ENCODE peak calls at places on chromosomes 2 and 18, in nine cellular contexts. V is transverse colon, D is stomach, Y is fibroblast of villous mesenchyme, P is upper lobe of right lung, T is bronchial epithelial cell, O is BJ, U is foreskin fibroblast, F is endodermal cell. W is an unnamed sample.

GRCh38 chr2:196535742-196536141 is 103.8 kb upstream of the CCDC150 start:
- DNase-seq in V (no peak), D (no peak), Y (peak; percentile 14), P (no peak), T (no peak), O (no peak), U (no peak), F (no peak), W (no peak)

GRCh38 chr2:144990661-144991060 is 470.7 kb upstream of the ZEB2 start:
- DNase-seq in V (no peak), D (no peak), Y (no peak), P (no peak), T (no peak), O (no peak), U (no peak), F (no peak), W (no peak)

GRCh38 chr18:1075310-1075709 is 170.6 kb downstream of the ADCYAP1 start:
- DNase-seq in V (no peak), D (no peak), Y (no peak), P (no peak), T (no peak), O (no peak), U (no peak), F (no peak), W (no peak)

GRCh38 chr2:231693956-231694355 is 14.4 kb upstream of the PTMA start:
- DNase-seq in V (no peak), D (no peak), Y (no peak), P (no peak), T (no peak), O (no peak), U (no peak), F (no peak), W (no peak)

GRCh38 chr18:69400976-69401474 is 337 bp downstream of the DOK6 start:
- DNase-seq in V (peak; percentile 7), D (no peak), Y (peak; percentile 22), P (peak; percentile 64), T (no peak), O (no peak), U (peak; percentile 18), F (peak; percentile 78), W (no peak)

GRCh38 chr2:19863303-19864041 is 38.3 kb downstream of the TTC32 start:
- DNase-seq in V (peak; percentile 68), D (peak; percentile 74), Y (peak; percentile 42), P (peak; percentile 85), T (peak; percentile 18), O (no peak), U (peak; percentile 39), F (peak; percentile 97), W (no peak)

GRCh38 chr2:239539083-239539775 is 138.4 kb upstream of the HDAC4 start:
- DNase-seq in V (no peak), D (no peak), Y (no peak), P (no peak), T (no peak), O (no peak), U (no peak), F (no peak), W (no peak)

GRCh38 chr2:177818412-177818811 is 254.2 kb downstream of the PDE11A start:
- DNase-seq in V (no peak), D (no peak), Y (peak; percentile 16), P (no peak), T (no peak), O (no peak), U (no peak), F (no peak), W (no peak)

GRCh38 chr2:181123798-181124217 is 143.4 kb downstream of the UBE2E3 start:
- DNase-seq in V (peak; percentile 17), D (no peak), Y (peak; percentile 21), P (no peak), T (peak; percentile 66), O (no peak), U (no peak), F (peak; percentile 58), W (no peak)

GRCh38 chr2:23606968-23607367 is 222.0 kb downstream of the KLHL29 start:
- DNase-seq in V (no peak), D (no peak), Y (peak; percentile 10), P (no peak), T (peak; percentile 21), O (no peak), U (peak; percentile 74), F (no peak), W (peak; percentile 48)

GRCh38 chr2:223010641-223011040 is 41.3 kb upstream of the KCNE4 start:
- DNase-seq in V (no peak), D (no peak), Y (peak; percentile 44), P (no peak), T (peak; percentile 31), O (peak; percentile 94), U (peak; percentile 78), F (no peak), W (no peak)

GRCh38 chr18:46657115-46657955 is at the start of gene LOXHD1:
- DNase-seq in V (no peak), D (no peak), Y (no peak), P (no peak), T (no peak), O (no peak), U (no peak), F (peak; percentile 83), W (no peak)

GRCh38 chr2:237074211-237074993 is 11.3 kb upstream of the COPS8 start:
- DNase-seq in V (no peak), D (no peak), Y (peak; percentile 44), P (no peak), T (no peak), O (no peak), U (no peak), F (peak; percentile 14), W (no peak)

GRCh38 chr18:33440011-33440383 is 524 bp downstream of the CCDC178 start:
- DNase-seq in V (peak; percentile 18), D (peak; percentile 54), Y (peak; percentile 42), P (no peak), T (peak; percentile 42), O (no peak), U (peak; percentile 18), F (peak; percentile 88), W (peak; percentile 43)
- H3K4me3 ChIP-seq in V (peak overlapping the region; percentile 67), D (peak overlapping the region; percentile 75), Y (peak overlapping the region; percentile 19), P (peak overlapping the region; percentile 45), T (peak overlapping the region; percentile 28), O (no peak overlapping the region), U (peak overlapping the region; percentile 66), F (peak overlapping the region; percentile 76), W (peak overlapping the region; percentile 47)

GRCh38 chr2:151078889-151079288 is 182.8 kb downstream of the RBM43 start:
- DNase-seq in V (no peak), D (no peak), Y (no peak), P (no peak), T (no peak), O (no peak), U (no peak), F (no peak), W (no peak)

GRCh38 chr2:151085101-151085640 is 176.5 kb downstream of the RBM43 start:
- DNase-seq in V (no peak), D (no peak), Y (no peak), P (no peak), T (no peak), O (no peak), U (no peak), F (no peak), W (no peak)

GRCh38 chr2:151087377-151087776 is 174.3 kb downstream of the RBM43 start:
- DNase-seq in V (no peak), D (no peak), Y (peak; percentile 5), P (no peak), T (no peak), O (no peak), U (no peak), F (no peak), W (no peak)

GRCh38 chr2:151083864-151084263 is 177.8 kb downstream of the RBM43 start:
- DNase-seq in V (no peak), D (no peak), Y (no peak), P (no peak), T (no peak), O (no peak), U (no peak), F (no peak), W (no peak)
- TF ChIP-seq CTCF in V (no peak), D (no peak), Y (no peak), P (no peak), T (no peak), O (no peak), U (no peak), F (no peak), W (no peak)

DNA sequence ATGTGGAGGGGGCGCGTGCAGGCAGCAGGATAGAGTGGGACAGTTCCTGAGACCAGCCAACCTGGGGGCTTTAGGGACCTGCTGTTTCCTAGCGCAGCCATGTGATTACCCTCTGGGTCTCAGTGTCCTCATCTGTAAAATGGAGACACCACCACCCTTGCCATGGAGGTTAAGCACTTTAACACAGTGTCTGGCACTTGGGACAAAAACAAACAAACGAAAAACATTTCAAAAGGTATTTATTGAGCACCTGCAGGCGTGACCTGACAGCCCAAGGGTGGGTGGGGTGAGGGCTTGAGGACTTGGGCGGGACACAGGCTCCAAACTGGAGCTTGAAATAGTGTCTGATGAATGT is 4.6 kb upstream of the CTDSP1 start:
- DNase-seq in V (no peak), D (no peak), Y (no peak), P (no peak), T (no peak), O (no peak), U (no peak), F (no peak), W (no peak)
- H3K4me3 ChIP-seq in V (no peak overlapping the region), D (no peak overlapping the region), Y (no peak overlapping the region), P (peak overlapping the region; percentile 79), T (no peak overlapping the region), O (no peak overlapping the region), U (no peak overlapping the region), F (no peak overlapping the region), W (no peak overlapping the region)

DNA sequence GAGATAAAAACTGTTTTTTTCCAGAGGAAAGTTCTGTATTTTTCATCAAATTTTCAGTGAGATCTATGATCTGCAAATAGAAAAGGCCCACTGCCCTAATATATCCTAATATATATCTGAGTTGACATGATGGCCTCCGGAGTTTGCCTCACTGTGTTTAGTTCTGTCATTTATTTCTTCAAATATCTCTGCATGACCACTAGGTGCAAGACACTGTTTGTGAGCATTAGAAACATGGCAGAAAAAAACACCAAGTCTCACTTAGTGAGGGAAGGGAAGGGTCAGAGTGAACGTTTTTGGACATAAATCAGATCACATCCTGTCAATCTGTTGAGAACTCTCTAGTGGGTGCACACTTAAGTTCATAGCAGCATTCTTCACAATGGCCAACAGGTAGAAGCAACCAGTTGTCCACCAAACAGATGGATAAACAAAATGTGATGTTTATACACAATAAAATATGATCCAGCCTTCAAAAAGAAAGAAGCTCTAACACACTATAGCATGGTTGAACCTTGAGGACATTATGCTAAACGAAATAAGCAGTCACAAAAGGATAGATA is 53.4 kb downstream of the SPIRE1 start:
- DNase-seq in V (no peak), D (no peak), Y (no peak), P (no peak), T (no peak), O (no peak), U (no peak), F (no peak), W (no peak)
- TF ChIP-seq CTCF in V (no peak), D (no peak), Y (peak; percentile 17), P (no peak), T (no peak), O (no peak), U (no peak), F (peak; percentile 48), W (peak; percentile 34)

GRCh38 chr18:2907459-2908145 is 60.8 kb downstream of the EMILIN2 start:
- DNase-seq in V (no peak), D (no peak), Y (no peak), P (no peak), T (no peak), O (no peak), U (no peak), F (peak; percentile 34), W (no peak)
- H3K4me3 ChIP-seq in V (peak overlapping the region; percentile 66), D (peak overlapping the region; percentile 64), Y (peak overlapping the region; percentile 62), P (peak overlapping the region; percentile 70), T (no peak overlapping the region), O (peak overlapping the region; percentile 55), U (peak overlapping the region; percentile 59), F (peak overlapping the region; percentile 59), W (peak overlapping the region; percentile 45)